ENCODE peak calls at places on chromosomes 2 and 18, in six cellular contexts. O is left ventricle myocardium inferior, U is adrenal gland, A is neuronal stem cell, E is heart left ventricle, Q is HCT116. S is an unnamed sample.

GRCh38 chr2:145114726-145115125 is 594.8 kb upstream of the ZEB2 start:
- DNase-seq in O (no peak), Q (no peak), U (no peak), A (no peak), E (no peak), S (no peak)

GRCh38 chr2:239114119-239114581 is 266.3 kb downstream of the TWIST2 start:
- DNase-seq in A (no peak), O (no peak), E (peak; percentile 58), Q (no peak), U (no peak), S (no peak)

GRCh38 chr18:58615150-58616132 is 13.4 kb downstream of the ALPK2 start:
- DNase-seq in U (no peak), A (no peak), E (no peak), O (no peak), Q (no peak), S (no peak)

GRCh38 chr2:55357907-55358306 is 61.7 kb downstream of the CCDC88A start:
- DNase-seq in U (no peak), A (no peak), E (no peak), O (no peak), Q (no peak), S (no peak)

GRCh38 chr2:206164261-206164862 is 4.7 kb downstream of the EEF1B2 start:
- DNase-seq in O (no peak), U (peak; percentile 69), E (no peak), Q (no peak), A (peak; percentile 61), S (no peak)

GRCh38 chr2:584863-585823 is 92.1 kb downstream of the TMEM18 start:
- DNase-seq in O (no peak), A (no peak), E (no peak), Q (no peak), U (no peak), S (no peak)

GRCh38 chr2:84768840-84769239 is 112.0 kb downstream of the TRABD2A start:
- DNase-seq in O (no peak), A (no peak), Q (no peak), E (no peak), U (no peak), S (no peak)

GRCh38 chr18:44884446-44884845 is 203.8 kb downstream of the SETBP1 start:
- DNase-seq in A (no peak), O (no peak), Q (no peak), E (no peak), U (no peak), S (no peak)

GRCh38 chr2:96119981-96120720 is 3.8 kb upstream of the ADRA2B start:
- DNase-seq in A (no peak), Q (no peak), E (peak; percentile 23), U (no peak), O (peak; percentile 4), S (no peak)

GRCh38 chr2:127656569-127657231 is 10.7 kb downstream of the GPR17 start:
- DNase-seq in Q (no peak), A (no peak), E (peak; percentile 42), O (peak; percentile 21), U (no peak), S (no peak)

GRCh38 chr2:224658776-224659175 is 57.4 kb downstream of the CCDC195 start:
- DNase-seq in O (no peak), E (no peak), Q (no peak), U (no peak), A (no peak), S (no peak)

GRCh38 chr18:4096501-4096900 is 358.6 kb downstream of the DLGAP1 start:
- DNase-seq in A (no peak), E (no peak), U (no peak), Q (no peak), O (no peak), S (no peak)

GRCh38 chr2:100820346-100821254 is 661 bp downstream of the NPAS2 start:
- DNase-seq in E (no peak), U (no peak), Q (no peak), A (no peak), O (no peak), S (no peak)

GRCh38 chr2:201795608-201796477 is 10.5 kb upstream of the CDK15 start:
- DNase-seq in Q (peak; percentile 35), O (no peak), U (peak; percentile 31), A (peak; percentile 41), E (no peak), S (no peak)

GRCh38 chr2:138491495-138491862 is 10.1 kb upstream of the SPOPL start:
- DNase-seq in A (no peak), O (no peak), U (no peak), E (no peak), Q (no peak), S (no peak)

GRCh38 chr2:219437690-219438089 is 3.0 kb downstream of the SPEG start:
- DNase-seq in A (no peak), E (no peak), U (no peak), Q (no peak), O (no peak), S (no peak)

GRCh38 chr18:27461957-27462356 is 276.8 kb upstream of the CHST9 start:
- DNase-seq in E (no peak), Q (no peak), U (no peak), A (no peak), O (no peak), S (no peak)

GRCh38 chr18:22525883-22526282 is 108.2 kb upstream of the CTAGE1 start:
- DNase-seq in O (no peak), U (no peak), E (no peak), Q (no peak), A (no peak), S (no peak)

GRCh38 chr2:20514596-20515269 is 67.9 kb downstream of the RHOB start:
- DNase-seq in Q (peak; percentile 64), O (no peak), E (peak; percentile 64), U (no peak), A (no peak), S (peak; percentile 79)

GRCh38 chr2:99066602-99067001 is 74.9 kb upstream of the C2orf15 start:
- DNase-seq in Q (peak; percentile 15), E (no peak), A (peak; percentile 1), U (no peak), O (no peak), S (no peak)

GRCh38 chr2:26786207-26787023 is 559 bp downstream of the CENPA start:
- DNase-seq in E (peak; percentile 74), O (no peak), Q (no peak), U (no peak), A (no peak), S (no peak)

GRCh38 chr2:222450021-222450420 is 25.7 kb downstream of the SGPP2 start:
- DNase-seq in O (no peak), Q (no peak), E (no peak), U (no peak), A (no peak), S (no peak)

GRCh38 chr2:68466361-68466777 is 725 bp downstream of the FBXO48 start:
- DNase-seq in A (no peak), Q (no peak), E (no peak), U (no peak), O (no peak), S (no peak)

GRCh38 chr2:25294573-25295462 is 46.9 kb downstream of the DNMT3A start:
- DNase-seq in E (peak; percentile 91), Q (peak; percentile 12), U (peak; percentile 83), A (no peak), O (peak; percentile 83), S (peak; percentile 75)

GRCh38 chr18:46190667-46191066 is 86.5 kb downstream of the HAUS1 start:
- DNase-seq in O (no peak), U (no peak), A (no peak), E (no peak), Q (no peak), S (no peak)

DNA sequence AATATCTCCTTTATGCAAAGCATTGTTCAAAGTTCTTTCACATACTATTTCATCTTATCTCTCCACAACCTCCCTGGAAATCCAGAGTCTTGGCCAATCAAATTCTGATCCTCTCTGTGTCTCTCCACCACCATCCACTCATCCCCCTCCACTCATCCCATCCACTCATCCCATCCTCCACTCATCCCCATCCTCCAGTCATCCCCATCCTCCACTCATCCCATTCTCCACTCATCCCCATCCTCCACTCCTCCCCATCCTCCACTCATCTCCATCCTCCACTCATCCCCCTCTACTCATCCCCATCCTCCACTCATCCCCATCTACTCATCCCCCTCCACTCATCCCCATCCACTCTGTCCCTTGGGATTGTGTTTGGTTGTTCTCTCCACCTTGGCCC is 101.1 kb downstream of the BCL2 start:
- DNase-seq in Q (no peak), A (no peak), O (no peak), E (no peak), U (no peak), S (no peak)
- H3K4me1 ChIP-seq in Q (peaks cover 6% of the 10 kb centered on the region), A (peaks cover 2% of the 10 kb centered on the region), O (no peaks in the 10 kb centered on the region), E (peaks cover 9% of the 10 kb centered on the region), U (no peaks in the 10 kb centered on the region), S (no peaks in the 10 kb centered on the region)

GRCh38 chr18:48926420-48926857 is 24.3 kb downstream of the SMAD7 start:
- DNase-seq in O (no peak), E (no peak), Q (no peak), U (no peak), A (no peak), S (no peak)
- H3K27ac ChIP-seq in O (peak overlapping the region; percentile 29), E (no peak overlapping the region), Q (no peak overlapping the region), U (no peak overlapping the region), A (no peak overlapping the region), S (peak overlapping the region; percentile 98)

GRCh38 chr2:186848873-186849578 is at the start of gene ZSWIM2:
- DNase-seq in E (peak; percentile 72), U (peak; percentile 61), Q (no peak), A (peak; percentile 78), O (peak; percentile 36), S (peak; percentile 76)
- H3K9me3 ChIP-seq in E (peaks cover 7% of the 10 kb centered on the region), U (no peaks in the 10 kb centered on the region), Q (no peaks in the 10 kb centered on the region), A (no peaks in the 10 kb centered on the region), O (peaks cover 17% of the 10 kb centered on the region), S (no peaks in the 10 kb centered on the region)

DNA sequence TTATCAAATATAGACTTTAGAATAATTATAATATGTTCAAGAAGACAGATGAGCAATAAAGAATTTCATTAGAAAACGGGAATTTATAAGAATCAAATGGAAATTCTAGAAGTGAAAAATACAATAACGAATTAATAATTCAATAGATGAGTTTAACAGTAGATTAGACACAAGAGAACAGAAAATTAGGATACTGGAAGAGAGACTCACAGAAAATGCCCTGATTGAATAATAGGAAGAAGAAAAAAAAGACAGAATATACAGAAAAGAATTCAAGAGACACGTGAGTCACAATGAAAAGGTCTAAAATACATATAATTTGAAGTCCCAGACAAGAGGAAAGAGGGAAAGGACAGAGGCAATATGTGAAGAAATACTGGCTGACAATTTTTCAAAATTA is 354.7 kb downstream of the CLIP4 start:
- DNase-seq in O (no peak), E (no peak), U (no peak), A (no peak), Q (no peak), S (no peak)
- H3K4me1 ChIP-seq in O (no peaks in the 10 kb centered on the region), E (no peaks in the 10 kb centered on the region), U (no peaks in the 10 kb centered on the region), A (no peaks in the 10 kb centered on the region), Q (no peaks in the 10 kb centered on the region), S (no peaks in the 10 kb centered on the region)

S was measured in right atrium auricular region.